ENCODE peak calls at places on chromosomes 13 and 19, in five cellular contexts. Z is gastrocnemius medialis; U is upper lobe of right lung; J is right cardiac atrium; O is natural killer cell treated with Interleukin-12 subunit alpha and Interleukin-12 subunit beta and Interleukin-15 and Interleukin-18, amount 100 ng/mL, for 72 hours. F is an unnamed sample.

GRCh38 chr13:32446220-32446619 is 18.3 kb upstream of the N4BP2L1 start:
- ATAC-seq in Z (no peak), U (no peak), J (no peak), O (no peak), F (no peak)

GRCh38 chr13:99322297-99323103 is 15.3 kb upstream of the GPR183 start:
- ATAC-seq in Z (peak), U (peak), J (peak), O (peak), F (peak)

GRCh38 chr19:40616941-40617340 is 15.8 kb downstream of the LTBP4 start:
- ATAC-seq in Z (no peak), U (no peak), J (no peak), O (no peak), F (no peak)

GRCh38 chr13:88417801-88418200 is 746.6 kb downstream of the SLITRK5 start:
- ATAC-seq in Z (no peak), U (no peak), J (no peak), O (no peak), F (no peak)

GRCh38 chr19:31334849-31335624 is 14.2 kb downstream of the TSHZ3 start:
- ATAC-seq in Z (no peak), U (no peak), J (no peak), O (no peak), F (no peak)

GRCh38 chr13:37797606-37798005 is 72.0 kb downstream of the TRPC4 start:
- ATAC-seq in Z (no peak), U (no peak), J (no peak), O (no peak), F (no peak)

GRCh38 chr13:28679628-28680027 is 20.7 kb downstream of the POMP start:
- ATAC-seq in Z (no peak), U (no peak), J (no peak), O (no peak), F (no peak)

GRCh38 chr19:38619361-38620174 is 580 bp downstream of the EIF3K start:
- ATAC-seq in Z (no peak), U (no peak), J (peak), O (no peak), F (no peak)

GRCh38 chr13:45370922-45371406 is 30.0 kb upstream of the TPT1 start:
- ATAC-seq in Z (peak), U (peak), J (peak), O (peak), F (peak)

GRCh38 chr13:62085337-62085736 is 669.7 kb upstream of the PCDH20 start:
- ATAC-seq in Z (no peak), U (no peak), J (no peak), O (no peak), F (no peak)

GRCh38 chr13:88979465-88980180 is 1308.5 kb downstream of the SLITRK5 start:
- ATAC-seq in Z (no peak), U (peak), J (peak), O (peak), F (no peak)

GRCh38 chr13:99626461-99627082 is 125.3 kb downstream of the TM9SF2 start:
- ATAC-seq in Z (peak), U (no peak), J (peak), O (no peak), F (peak)

GRCh38 chr13:108728370-108728769 is 99.0 kb downstream of the MYO16 start:
- ATAC-seq in Z (no peak), U (no peak), J (no peak), O (no peak), F (no peak)

GRCh38 chr13:42401376-42401775 is 129.4 kb downstream of the AKAP11 start:
- ATAC-seq in Z (no peak), U (no peak), J (no peak), O (no peak), F (no peak)

GRCh38 chr19:10404888-10405808 is 1.8 kb upstream of the CDC37 start:
- ATAC-seq in Z (no peak), U (no peak), J (no peak), O (peak), F (no peak)

GRCh38 chr13:48902421-48902820 is 73.3 kb upstream of the FNDC3A start:
- ATAC-seq in Z (no peak), U (peak), J (no peak), O (no peak), F (no peak)

GRCh38 chr19:9075064-9075964 is 11.5 kb upstream of the OR1M1 start:
- ATAC-seq in Z (no peak), U (peak), J (peak), O (no peak), F (peak)

GRCh38 chr13:111318396-111318795 is 2.0 kb upstream of the TEX29 start:
- ATAC-seq in Z (no peak), U (no peak), J (no peak), O (no peak), F (no peak)

GRCh38 chr19:5002143-5002542 is 33.2 kb downstream of the KDM4B start:
- ATAC-seq in Z (no peak), U (no peak), J (no peak), O (no peak), F (no peak)

GRCh38 chr13:94550030-94550738 is 45.8 kb downstream of the TGDS start:
- ATAC-seq in Z (peak), U (peak), J (peak), O (peak), F (peak)

GRCh38 chr19:33819875-33820781 is 23.5 kb downstream of the KCTD15 start:
- ATAC-seq in Z (peak), U (peak), J (peak), O (peak), F (peak)

GRCh38 chr13:30396434-30397075 is 25.7 kb upstream of the UBE2L5 start:
- ATAC-seq in Z (no peak), U (no peak), J (peak), O (no peak), F (no peak)

GRCh38 chr13:98853791-98854191 is 101.3 kb upstream of the SLC15A1 start:
- ATAC-seq in Z (peak), U (peak), J (peak), O (peak), F (peak)

GRCh38 chr13:46094478-46094877 is 10.4 kb downstream of the CPB2 start:
- ATAC-seq in Z (no peak), U (no peak), J (no peak), O (no peak), F (no peak)

GRCh38 chr13:47798906-47799305 is 202.2 kb downstream of the SUCLA2 start:
- ATAC-seq in Z (no peak), U (no peak), J (no peak), O (no peak), F (no peak)

GRCh38 chr13:77514336-77514726 is 21.2 kb upstream of the SCEL start:
- ATAC-seq in Z (no peak), U (no peak), J (no peak), O (no peak), F (no peak)